ENCODE peak calls at places on chromosome 2, in six cellular contexts. One of them, this sample, is unnamed.

GRCh38 chr2:160252278-160252887 is 52.3 kb upstream of the ITGB6 start:
- DNase-seq in endothelial cell of umbilical vein: peak; percentile 58
- DNase-seq in keratinocyte: no peak
- DNase-seq in IMR-90: peak; percentile 44
- DNase-seq in K562: peak; percentile 28
- DNase-seq in H9: no peak
- DNase-seq in this sample: peak; percentile 32

GRCh38 chr2:240220371-240220770 is 79.9 kb upstream of the OTOS start:
- DNase-seq in endothelial cell of umbilical vein: no peak
- DNase-seq in keratinocyte: no peak
- DNase-seq in IMR-90: peak; percentile 80
- DNase-seq in K562: no peak
- DNase-seq in H9: no peak
- DNase-seq in this sample: peak; percentile 78

GRCh38 chr2:71156531-71156930 is 26.1 kb downstream of the MPHOSPH10 start:
- DNase-seq in endothelial cell of umbilical vein: no peak
- DNase-seq in keratinocyte: no peak
- DNase-seq in IMR-90: peak; percentile 23
- DNase-seq in K562: no peak
- DNase-seq in H9: no peak
- DNase-seq in this sample: no peak

GRCh38 chr2:5694016-5694690 is 2.0 kb downstream of the SOX11 start:
- DNase-seq in endothelial cell of umbilical vein: no peak
- DNase-seq in keratinocyte: no peak
- DNase-seq in IMR-90: peak; percentile 25
- DNase-seq in K562: no peak
- DNase-seq in H9: no peak
- DNase-seq in this sample: peak; percentile 27

GRCh38 chr2:102483086-102483485 is 10.1 kb downstream of the SLC9A4 start:
- DNase-seq in endothelial cell of umbilical vein: no peak
- DNase-seq in keratinocyte: no peak
- DNase-seq in IMR-90: no peak
- DNase-seq in K562: peak; percentile 10
- DNase-seq in H9: no peak
- DNase-seq in this sample: no peak

GRCh38 chr2:240878341-240878936 is 9.8 kb downstream of the AGXT start:
- DNase-seq in endothelial cell of umbilical vein: no peak
- DNase-seq in keratinocyte: no peak
- DNase-seq in IMR-90: no peak
- DNase-seq in K562: no peak
- DNase-seq in H9: no peak
- DNase-seq in this sample: no peak

GRCh38 chr2:23132000-23132399 is 253.0 kb upstream of the KLHL29 start:
- DNase-seq in endothelial cell of umbilical vein: no peak
- DNase-seq in keratinocyte: no peak
- DNase-seq in IMR-90: no peak
- DNase-seq in K562: no peak
- DNase-seq in H9: no peak
- DNase-seq in this sample: no peak

GRCh38 chr2:133821107-133821760 is 253.0 kb upstream of the NCKAP5 start:
- DNase-seq in endothelial cell of umbilical vein: peak; percentile 38
- DNase-seq in keratinocyte: no peak
- DNase-seq in IMR-90: peak; percentile 84
- DNase-seq in K562: no peak
- DNase-seq in H9: no peak
- DNase-seq in this sample: peak; percentile 75

GRCh38 chr2:149472413-149472812 is 115.2 kb downstream of the MMADHC start:
- DNase-seq in endothelial cell of umbilical vein: no peak
- DNase-seq in keratinocyte: no peak
- DNase-seq in IMR-90: no peak
- DNase-seq in K562: no peak
- DNase-seq in H9: no peak
- DNase-seq in this sample: no peak

GRCh38 chr2:74554821-74555531 is 456 bp downstream of the DOK1 start:
- DNase-seq in endothelial cell of umbilical vein: peak; percentile 63
- DNase-seq in keratinocyte: no peak
- DNase-seq in IMR-90: peak; percentile 27
- DNase-seq in K562: peak; percentile 69
- DNase-seq in H9: peak; percentile 61
- DNase-seq in this sample: peak; percentile 31

GRCh38 chr2:12440731-12441130 is 276.0 kb upstream of the TRIB2 start:
- DNase-seq in endothelial cell of umbilical vein: no peak
- DNase-seq in keratinocyte: no peak
- DNase-seq in IMR-90: no peak
- DNase-seq in K562: no peak
- DNase-seq in H9: no peak
- DNase-seq in this sample: no peak

GRCh38 chr2:215904101-215904500 is 109.2 kb downstream of the MREG start:
- DNase-seq in endothelial cell of umbilical vein: peak; percentile 53
- DNase-seq in keratinocyte: no peak
- DNase-seq in IMR-90: peak; percentile 78
- DNase-seq in K562: no peak
- DNase-seq in H9: no peak
- DNase-seq in this sample: peak; percentile 88

GRCh38 chr2:166539340-166540162 is 45.5 kb upstream of the SCN7A start:
- DNase-seq in endothelial cell of umbilical vein: peak; percentile 71
- DNase-seq in keratinocyte: peak; percentile 7
- DNase-seq in IMR-90: peak; percentile 84
- DNase-seq in K562: peak; percentile 70
- DNase-seq in H9: peak; percentile 32
- DNase-seq in this sample: peak; percentile 90

GRCh38 chr2:221502270-221502973 is 69.7 kb downstream of the EPHA4 start:
- DNase-seq in endothelial cell of umbilical vein: peak; percentile 86
- DNase-seq in keratinocyte: peak; percentile 23
- DNase-seq in IMR-90: peak; percentile 69
- DNase-seq in K562: no peak
- DNase-seq in H9: no peak
- DNase-seq in this sample: peak; percentile 73

GRCh38 chr2:5227062-5227699 is 465.0 kb upstream of the SOX11 start:
- DNase-seq in endothelial cell of umbilical vein: no peak
- DNase-seq in keratinocyte: no peak
- DNase-seq in IMR-90: no peak
- DNase-seq in K562: no peak
- DNase-seq in H9: no peak
- DNase-seq in this sample: peak; percentile 37

GRCh38 chr2:75310915-75311314 is 111.6 kb upstream of the TACR1 start:
- DNase-seq in endothelial cell of umbilical vein: no peak
- DNase-seq in keratinocyte: no peak
- DNase-seq in IMR-90: peak; percentile 57
- DNase-seq in K562: peak; percentile 5
- DNase-seq in H9: no peak
- DNase-seq in this sample: peak; percentile 14

GRCh38 chr2:26925100-26925791 is 45.2 kb upstream of the MAPRE3 start:
- DNase-seq in endothelial cell of umbilical vein: no peak
- DNase-seq in keratinocyte: no peak
- DNase-seq in IMR-90: no peak
- DNase-seq in K562: no peak
- DNase-seq in H9: peak; percentile 46
- DNase-seq in this sample: no peak

GRCh38 chr2:6955523-6956136 is 38.4 kb downstream of the RNF144A start:
- DNase-seq in endothelial cell of umbilical vein: no peak
- DNase-seq in keratinocyte: no peak
- DNase-seq in IMR-90: no peak
- DNase-seq in K562: no peak
- DNase-seq in H9: no peak
- DNase-seq in this sample: no peak

GRCh38 chr2:236215196-236215595 is 47.0 kb upstream of the GBX2 start:
- DNase-seq in endothelial cell of umbilical vein: no peak
- DNase-seq in keratinocyte: peak; percentile 32
- DNase-seq in IMR-90: no peak
- DNase-seq in K562: no peak
- DNase-seq in H9: peak; percentile 20
- DNase-seq in this sample: no peak

GRCh38 chr2:113135354-113135753 is 8.0 kb downstream of the IL1RN start:
- DNase-seq in endothelial cell of umbilical vein: no peak
- DNase-seq in keratinocyte: no peak
- DNase-seq in IMR-90: no peak
- DNase-seq in K562: no peak
- DNase-seq in H9: no peak
- DNase-seq in this sample: no peak

GRCh38 chr2:60474301-60474700 is 79.2 kb downstream of the BCL11A start:
- DNase-seq in endothelial cell of umbilical vein: no peak
- DNase-seq in keratinocyte: no peak
- DNase-seq in IMR-90: no peak
- DNase-seq in K562: no peak
- DNase-seq in H9: no peak
- DNase-seq in this sample: no peak

GRCh38 chr2:38498039-38498438 is 104.7 kb downstream of the HNRNPLL start:
- DNase-seq in endothelial cell of umbilical vein: no peak
- DNase-seq in keratinocyte: no peak
- DNase-seq in IMR-90: no peak
- DNase-seq in K562: no peak
- DNase-seq in H9: no peak
- DNase-seq in this sample: no peak

GRCh38 chr2:109736177-109736827 is 57.8 kb upstream of the RGPD5 start:
- DNase-seq in endothelial cell of umbilical vein: peak; percentile 73
- DNase-seq in keratinocyte: no peak
- DNase-seq in IMR-90: peak; percentile 65
- DNase-seq in K562: peak; percentile 43
- DNase-seq in H9: peak; percentile 55
- DNase-seq in this sample: peak; percentile 76

GRCh38 chr2:219772103-219772502 is 144.7 kb downstream of the SLC4A3 start:
- DNase-seq in endothelial cell of umbilical vein: no peak
- DNase-seq in keratinocyte: no peak
- DNase-seq in IMR-90: no peak
- DNase-seq in K562: no peak
- DNase-seq in H9: no peak
- DNase-seq in this sample: no peak

GRCh38 chr2:23460228-23460627 is 75.2 kb downstream of the KLHL29 start:
- DNase-seq in endothelial cell of umbilical vein: peak; percentile 18
- DNase-seq in keratinocyte: no peak
- DNase-seq in IMR-90: peak; percentile 47
- DNase-seq in K562: peak; percentile 13
- DNase-seq in H9: no peak
- DNase-seq in this sample: peak; percentile 10

GRCh38 chr2:113826346-113827285 is 63.3 kb upstream of the ACTR3 start:
- DNase-seq in endothelial cell of umbilical vein: no peak
- DNase-seq in keratinocyte: no peak
- DNase-seq in IMR-90: no peak
- DNase-seq in K562: no peak
- DNase-seq in H9: peak; percentile 39
- DNase-seq in this sample: no peak

GRCh38 chr2:53127061-53127650 is 640.4 kb upstream of the CHAC2 start:
- DNase-seq in endothelial cell of umbilical vein: no peak
- DNase-seq in keratinocyte: no peak
- DNase-seq in IMR-90: no peak
- DNase-seq in K562: no peak
- DNase-seq in H9: no peak
- DNase-seq in this sample: no peak

GRCh38 chr2:77521931-77522470 is at the start of gene LRRTM4:
- DNase-seq in endothelial cell of umbilical vein: no peak
- DNase-seq in keratinocyte: no peak
- DNase-seq in IMR-90: no peak
- DNase-seq in K562: no peak
- DNase-seq in H9: peak; percentile 56
- DNase-seq in this sample: peak; percentile 2

GRCh38 chr2:222959358-222959757 is 92.6 kb upstream of the KCNE4 start:
- DNase-seq in endothelial cell of umbilical vein: no peak
- DNase-seq in keratinocyte: peak; percentile 81
- DNase-seq in IMR-90: peak; percentile 87
- DNase-seq in K562: no peak
- DNase-seq in H9: peak; percentile 76
- DNase-seq in this sample: peak; percentile 92

GRCh38 chr2:6353669-6354068 is 512.0 kb downstream of the CMPK2 start:
- DNase-seq in endothelial cell of umbilical vein: no peak
- DNase-seq in keratinocyte: no peak
- DNase-seq in IMR-90: no peak
- DNase-seq in K562: no peak
- DNase-seq in H9: no peak
- DNase-seq in this sample: no peak

GRCh38 chr2:9483107-9483506 is 8.8 kb downstream of the IAH1 start:
- DNase-seq in endothelial cell of umbilical vein: no peak
- DNase-seq in keratinocyte: no peak
- DNase-seq in IMR-90: no peak
- DNase-seq in K562: no peak
- DNase-seq in H9: no peak
- DNase-seq in this sample: no peak

GRCh38 chr2:85547859-85548607 is 9.1 kb downstream of the MAT2A start:
- DNase-seq in endothelial cell of umbilical vein: no peak
- DNase-seq in keratinocyte: no peak
- DNase-seq in IMR-90: peak; percentile 34
- DNase-seq in K562: no peak
- DNase-seq in H9: no peak
- DNase-seq in this sample: no peak
- H4K20me1 ChIP-seq in endothelial cell of umbilical vein: no peaks in the 10 kb centered on the region
- H4K20me1 ChIP-seq in keratinocyte: peaks cover 14% of the 10 kb centered on the region
- H4K20me1 ChIP-seq in IMR-90: peaks cover 35% of the 10 kb centered on the region
- H4K20me1 ChIP-seq in K562: peaks cover 6% of the 10 kb centered on the region
- H4K20me1 ChIP-seq in H9: no peaks in the 10 kb centered on the region
- H4K20me1 ChIP-seq in this sample: no peaks in the 10 kb centered on the region

DNA sequence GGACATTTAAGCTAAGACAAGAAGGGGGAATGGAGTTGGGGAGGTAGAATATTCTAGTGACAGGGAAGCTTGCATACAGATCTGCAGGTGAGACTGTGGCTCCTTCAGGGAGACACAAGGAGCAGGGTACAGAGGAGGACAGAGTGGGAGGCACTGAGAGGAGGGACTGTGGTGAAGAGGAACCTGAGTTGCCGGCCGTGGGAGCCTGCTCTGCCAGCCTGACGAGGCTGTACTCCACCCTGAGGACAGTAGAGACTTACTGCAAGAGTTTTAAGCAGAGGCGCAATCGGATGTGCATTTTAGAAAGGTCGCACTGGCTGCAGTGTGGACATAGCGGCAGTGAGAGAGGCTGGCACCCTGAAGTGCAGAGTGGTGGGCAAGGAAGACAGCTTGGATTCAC is 185.8 kb downstream of the GFPT1 start:
- DNase-seq in endothelial cell of umbilical vein: no peak
- DNase-seq in keratinocyte: no peak
- DNase-seq in IMR-90: no peak
- DNase-seq in K562: no peak
- DNase-seq in H9: no peak
- DNase-seq in this sample: no peak
- H3K9ac ChIP-seq in endothelial cell of umbilical vein: no peak overlapping the region
- H3K9ac ChIP-seq in keratinocyte: no peak overlapping the region
- H3K9ac ChIP-seq in IMR-90: no peak overlapping the region
- H3K9ac ChIP-seq in K562: no peak overlapping the region
- H3K9ac ChIP-seq in H9: no peak overlapping the region
- H3K9ac ChIP-seq in this sample: no peak overlapping the region

GRCh38 chr2:43216629-43217028 is 9.8 kb downstream of the ZFP36L2 start:
- DNase-seq in endothelial cell of umbilical vein: no peak
- DNase-seq in keratinocyte: no peak
- DNase-seq in IMR-90: no peak
- DNase-seq in K562: no peak
- DNase-seq in H9: no peak
- DNase-seq in this sample: no peak
- H3K4me1 ChIP-seq in endothelial cell of umbilical vein: peaks cover 33% of the 10 kb centered on the region
- H3K4me1 ChIP-seq in keratinocyte: peaks cover 41% of the 10 kb centered on the region
- H3K4me1 ChIP-seq in IMR-90: peaks cover 22% of the 10 kb centered on the region
- H3K4me1 ChIP-seq in K562: peaks cover 31% of the 10 kb centered on the region
- H3K4me1 ChIP-seq in H9: peaks cover 14% of the 10 kb centered on the region
- H3K4me1 ChIP-seq in this sample: peaks cover 19% of the 10 kb centered on the region

DNA sequence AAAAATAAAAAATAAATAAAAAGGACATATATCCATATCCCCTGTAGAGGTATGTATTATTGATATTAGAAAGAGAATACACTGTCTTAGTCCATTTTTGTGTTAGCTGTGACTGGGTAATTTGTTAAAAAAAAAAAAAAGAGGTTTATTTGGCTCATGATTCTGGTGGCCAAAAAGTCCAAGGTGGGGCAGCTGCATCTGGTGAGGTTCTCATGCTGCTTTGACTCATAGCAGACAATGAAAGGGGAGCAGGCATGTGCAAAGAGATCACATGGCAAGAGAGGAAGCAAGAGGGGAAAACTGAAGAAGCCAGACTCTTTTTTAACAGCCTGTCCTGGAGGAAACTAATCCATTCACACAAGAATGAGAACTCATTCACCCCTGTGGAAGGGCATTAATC is 101.6 kb upstream of the MAP4K3 start:
- DNase-seq in endothelial cell of umbilical vein: no peak
- DNase-seq in keratinocyte: no peak
- DNase-seq in IMR-90: no peak
- DNase-seq in K562: no peak
- DNase-seq in H9: no peak
- DNase-seq in this sample: no peak
- H4K20me1 ChIP-seq in endothelial cell of umbilical vein: no peaks in the 10 kb centered on the region
- H4K20me1 ChIP-seq in keratinocyte: no peaks in the 10 kb centered on the region
- H4K20me1 ChIP-seq in IMR-90: no peaks in the 10 kb centered on the region
- H4K20me1 ChIP-seq in K562: no peaks in the 10 kb centered on the region
- H4K20me1 ChIP-seq in H9: no peaks in the 10 kb centered on the region
- H4K20me1 ChIP-seq in this sample: no peaks in the 10 kb centered on the region